ENCODE peak calls at places on chromosomes 5 and 9, in five cellular contexts. G is GM12864; M is Kasumi-1; Q is B cell; A is stimulated activated CD8-positive, alpha-beta memory T cell treated with anti-CD3 and anti-CD28 coated beads, Interleukin-4, amount 100 ng/mL, for 24 hours. F is an unnamed sample.

GRCh38 chr5:140044041-140044440 is 942 bp upstream of the NRG2 start:
- DNase-seq in M (no peak), Q (no peak), A (no peak), G (no peak), F (no peak)

GRCh38 chr9:18184034-18184800 is 289.7 kb upstream of the ADAMTSL1 start:
- DNase-seq in A (no peak), Q (no peak), M (no peak), G (no peak), F (no peak)

GRCh38 chr5:135034963-135035677 is 1.1 kb upstream of the PITX1 start:
- DNase-seq in Q (no peak), A (no peak), M (no peak), G (no peak), F (no peak)

GRCh38 chr9:136576269-136576626 is 30.4 kb upstream of the NOTCH1 start:
- DNase-seq in M (no peak), Q (no peak), G (no peak), A (no peak), F (no peak)

GRCh38 chr9:89387970-89388867 is 69.9 kb downstream of the SECISBP2 start:
- DNase-seq in Q (no peak), A (no peak), M (peak), G (no peak), F (no peak)

GRCh38 chr9:14346301-14346721 is 32.4 kb upstream of the NFIB start:
- DNase-seq in M (no peak), G (no peak), Q (no peak), A (no peak), F (no peak)

GRCh38 chr9:727767-728166 is 113.7 kb upstream of the DMRT1 start:
- DNase-seq in M (no peak), G (no peak), A (no peak), Q (no peak), F (no peak)

GRCh38 chr5:40017151-40017550 is 592.4 kb upstream of the DAB2 start:
- DNase-seq in A (no peak), G (no peak), Q (no peak), M (no peak), F (no peak)

GRCh38 chr9:14340536-14340935 is 26.6 kb upstream of the NFIB start:
- DNase-seq in G (no peak), M (no peak), A (no peak), Q (no peak), F (no peak)

GRCh38 chr9:88218721-88219120 is 80.4 kb upstream of the SPATA31C2 start:
- DNase-seq in M (no peak), G (no peak), Q (no peak), A (no peak), F (no peak)

GRCh38 chr9:16982780-16983179 is 112.3 kb upstream of the BNC2 start:
- DNase-seq in Q (no peak), G (no peak), M (no peak), A (no peak), F (no peak)

GRCh38 chr9:18002718-18003438 is 424.0 kb downstream of the SH3GL2 start:
- DNase-seq in G (no peak), M (no peak), Q (no peak), A (no peak), F (no peak)

GRCh38 chr5:159053216-159053615 is 46.5 kb downstream of the EBF1 start:
- DNase-seq in M (no peak), Q (no peak), A (no peak), G (no peak), F (no peak)

GRCh38 chr5:84817953-84818352 is 433.3 kb upstream of the EDIL3 start:
- DNase-seq in G (no peak), A (no peak), Q (no peak), M (no peak), F (no peak)

GRCh38 chr9:92728831-92729734 is 35.5 kb downstream of the BICD2 start:
- DNase-seq in A (no peak), Q (peak), G (no peak), M (no peak), F (no peak)

GRCh38 chr9:134994926-134995791 is 77.4 kb upstream of the FCN1 start:
- DNase-seq in Q (no peak), M (no peak), G (no peak), A (no peak), F (no peak)

GRCh38 chr5:154213592-154213991 is 23.1 kb downstream of the GALNT10 start:
- DNase-seq in G (no peak), M (no peak), A (no peak), Q (no peak), F (no peak)

GRCh38 chr5:169354263-169354662 is 53.3 kb upstream of the SLIT3 start:
- DNase-seq in Q (no peak), M (no peak), A (no peak), G (no peak), F (no peak)

GRCh38 chr5:179294131-179294780 is 51.0 kb downstream of the ADAMTS2 start:
- DNase-seq in M (no peak), G (no peak), Q (no peak), A (no peak), F (no peak)

GRCh38 chr9:69149321-69149807 is 24.7 kb upstream of the TJP2 start:
- DNase-seq in Q (no peak), A (no peak), G (no peak), M (no peak), F (no peak)

GRCh38 chr5:36230151-36230788 is 11.5 kb downstream of the NADK2 start:
- DNase-seq in A (no peak), G (no peak), M (no peak), Q (no peak), F (no peak)

GRCh38 chr5:176162206-176162605 is 76.0 kb upstream of the SIMC1 start:
- DNase-seq in Q (no peak), A (no peak), G (no peak), M (no peak), F (no peak)

GRCh38 chr9:734831-735511 is 106.5 kb upstream of the DMRT1 start:
- DNase-seq in G (no peak), M (no peak), Q (no peak), A (no peak), F (no peak)

GRCh38 chr5:39863926-39864572 is 439.3 kb upstream of the DAB2 start:
- DNase-seq in Q (no peak), M (no peak), A (no peak), G (no peak), F (no peak)

GRCh38 chr9:32671333-32671732 is 35.9 kb upstream of the TAF1L start:
- DNase-seq in A (no peak), G (no peak), M (no peak), Q (no peak), F (no peak)

GRCh38 chr9:29691145-29691544 is 2117.9 kb upstream of the C9orf72 start:
- DNase-seq in M (no peak), Q (no peak), A (no peak), G (no peak), F (no peak)

GRCh38 chr9:87278971-87279731 is 218.5 kb upstream of the DAPK1 start:
- DNase-seq in Q (no peak), M (no peak), G (no peak), A (no peak), F (no peak)

GRCh38 chr9:94183240-94183999 is 75.7 kb upstream of the ZNF169 start:
- DNase-seq in M (no peak), G (no peak), A (no peak), Q (no peak), F (no peak)

GRCh38 chr5:43389679-43390329 is 22.4 kb downstream of the CCL28 start:
- DNase-seq in G (peak), A (peak), Q (peak), M (peak), F (peak)

GRCh38 chr5:38922199-38922598 is 76.4 kb downstream of the OSMR start:
- DNase-seq in Q (no peak), M (peak), G (peak), A (peak), F (peak)

GRCh38 chr9:110337727-110338522 is at the start of gene TXNDC8:
- DNase-seq in M (no peak), Q (no peak), G (no peak), A (no peak), F (no peak)

GRCh38 chr5:90563161-90563560 is 4.6 kb downstream of the ADGRV1 start:
- DNase-seq in Q (no peak), G (no peak), M (no peak), A (no peak), F (no peak)